ENCODE peak calls at places on chromosomes 6 and 20, in seven cellular contexts. H is tibial nerve, M is lower lobe of right lung, T is Peyer's patch, F is sigmoid colon, J is pancreas, P is HepG2. E is an unnamed sample. For H3K4me1, the result is how much of the 10 kb centered on the place peaks cover.

GRCh38 chr6:132798820-132799538 is 542 bp upstream of the SLC18B1 start:
- DNase-seq in M (peak), P (peak), J (peak), F (peak), H (peak), T (peak), E (peak)

GRCh38 chr6:152124432-152125074 is 317.1 kb downstream of the ESR1 start:
- DNase-seq in F (no peak), T (no peak), P (peak), J (no peak), H (no peak), M (no peak), E (no peak)

GRCh38 chr20:34017610-34018009 is 23.9 kb downstream of the RALY start:
- DNase-seq in T (no peak), P (no peak), J (no peak), F (no peak), M (no peak), H (no peak), E (no peak)

GRCh38 chr20:38805958-38806854 is 709 bp downstream of the PPP1R16B start:
- DNase-seq in M (peak), F (no peak), J (no peak), T (peak), H (no peak), P (no peak), E (peak)

GRCh38 chr20:58042626-58043025 is 185.8 kb downstream of the ANKRD60 start:
- DNase-seq in T (no peak), F (no peak), H (no peak), J (no peak), P (no peak), M (no peak), E (no peak)

GRCh38 chr6:108699290-108700041 is 138.7 kb downstream of the FOXO3 start:
- DNase-seq in P (no peak), M (no peak), T (no peak), H (no peak), J (no peak), F (no peak), E (no peak)

GRCh38 chr6:2578729-2579128 is 172.0 kb downstream of the MYLK4 start:
- DNase-seq in P (no peak), J (no peak), H (no peak), T (no peak), F (no peak), M (no peak), E (no peak)

GRCh38 chr20:5153152-5153467 is 26.3 kb downstream of the CDS2 start:
- DNase-seq in M (no peak), P (no peak), J (no peak), F (no peak), H (no peak), T (no peak), E (no peak)

GRCh38 chr20:4038047-4038459 is 22.7 kb upstream of the RNF24 start:
- DNase-seq in T (peak), H (peak), F (peak), M (peak), J (no peak), P (no peak), E (peak)

GRCh38 chr6:31476515-31477139 is 21.3 kb upstream of the MICB start:
- DNase-seq in F (no peak), H (no peak), M (no peak), J (no peak), T (peak), P (no peak), E (no peak)

GRCh38 chr6:138105880-138106664 is 1.1 kb downstream of the PERP start:
- DNase-seq in F (no peak), T (no peak), J (no peak), M (no peak), H (no peak), P (peak), E (no peak)

GRCh38 chr20:22288957-22289356 is 295.4 kb downstream of the FOXA2 start:
- DNase-seq in H (no peak), P (no peak), M (no peak), F (no peak), J (no peak), T (no peak), E (no peak)

GRCh38 chr6:151437401-151437800 is 14.5 kb downstream of the RMND1 start:
- DNase-seq in P (no peak), F (no peak), M (no peak), H (no peak), T (no peak), J (no peak), E (no peak)

GRCh38 chr6:46893648-46894047 is 28.1 kb downstream of the ADGRF5 start:
- DNase-seq in J (no peak), M (no peak), F (no peak), H (no peak), T (no peak), P (no peak), E (no peak)

GRCh38 chr6:142071981-142072380 is 60.7 kb upstream of the GJE1 start:
- DNase-seq in H (no peak), J (no peak), F (no peak), P (peak), T (no peak), M (no peak), E (no peak)

GRCh38 chr6:79167931-79168694 is 66.4 kb downstream of the HMGN3 start:
- DNase-seq in P (no peak), M (no peak), H (no peak), J (no peak), F (no peak), T (no peak), E (no peak)

GRCh38 chr20:24877652-24878051 is 71.4 kb upstream of the CST7 start:
- DNase-seq in P (no peak), J (no peak), H (no peak), T (no peak), M (no peak), F (no peak), E (no peak)

GRCh38 chr6:43980004-43980795 is 147.1 kb downstream of the MRPL14 start:
- DNase-seq in J (no peak), M (no peak), H (no peak), T (peak), P (no peak), F (peak), E (no peak)

GRCh38 chr6:32627831-32628230 is 9.4 kb upstream of the HLA-DQA1 start:
- DNase-seq in P (no peak), M (peak), H (no peak), F (no peak), J (no peak), T (peak), E (no peak)

GRCh38 chr20:25051386-25052155 is 6.4 kb downstream of the ACSS1 start:
- DNase-seq in T (peak), J (no peak), H (no peak), M (no peak), P (no peak), F (peak), E (peak)

GRCh38 chr6:3848380-3848779 is 793 bp upstream of the FAM50B start:
- DNase-seq in H (no peak), M (no peak), P (no peak), T (no peak), J (no peak), F (no peak), E (no peak)

GRCh38 chr6:39821014-39821738 is 29.0 kb downstream of the DAAM2 start:
- DNase-seq in M (no peak), P (no peak), H (no peak), F (no peak), J (no peak), T (no peak), E (no peak)

DNA sequence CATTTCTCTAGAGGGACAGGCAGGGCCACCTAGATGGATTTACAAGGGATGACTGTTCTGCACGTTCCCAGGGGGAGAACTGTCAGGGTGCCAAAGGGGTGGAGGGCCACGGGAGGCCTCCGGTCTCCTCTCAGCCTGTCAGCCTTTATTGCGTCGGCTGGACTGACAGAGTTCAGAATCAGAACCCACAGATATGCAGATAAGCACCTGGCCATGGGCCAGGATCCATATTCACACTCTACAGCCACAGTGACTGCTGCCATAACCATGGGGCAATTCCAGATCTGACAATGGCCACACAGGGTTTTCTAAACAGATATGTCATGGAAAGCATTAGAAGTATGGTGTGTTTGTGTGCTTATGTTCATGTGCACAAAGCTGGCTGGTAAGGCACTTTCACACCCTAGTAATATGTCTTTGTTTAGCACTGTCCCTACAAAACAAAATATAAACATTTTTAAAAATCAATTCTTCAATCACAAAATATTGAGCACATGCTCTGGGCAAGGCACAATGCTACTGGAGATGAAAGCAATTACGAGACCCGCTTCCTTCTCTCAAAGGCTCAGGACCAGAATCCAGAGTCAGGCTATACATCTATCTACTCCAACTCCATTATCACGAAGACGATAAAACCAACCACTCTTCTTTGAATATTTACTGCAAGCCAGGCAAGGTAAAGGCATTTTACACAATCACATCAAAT is 29.1 kb downstream of the TRAM2 start:
- DNase-seq in T (peak), P (peak), H (no peak), F (no peak), M (no peak), J (peak), E (peak)
- H3K4me1 ChIP-seq in T (under half), P (half or more), H (under half), F (half or more), M (half or more), J (half or more), E (half or more)

DNA sequence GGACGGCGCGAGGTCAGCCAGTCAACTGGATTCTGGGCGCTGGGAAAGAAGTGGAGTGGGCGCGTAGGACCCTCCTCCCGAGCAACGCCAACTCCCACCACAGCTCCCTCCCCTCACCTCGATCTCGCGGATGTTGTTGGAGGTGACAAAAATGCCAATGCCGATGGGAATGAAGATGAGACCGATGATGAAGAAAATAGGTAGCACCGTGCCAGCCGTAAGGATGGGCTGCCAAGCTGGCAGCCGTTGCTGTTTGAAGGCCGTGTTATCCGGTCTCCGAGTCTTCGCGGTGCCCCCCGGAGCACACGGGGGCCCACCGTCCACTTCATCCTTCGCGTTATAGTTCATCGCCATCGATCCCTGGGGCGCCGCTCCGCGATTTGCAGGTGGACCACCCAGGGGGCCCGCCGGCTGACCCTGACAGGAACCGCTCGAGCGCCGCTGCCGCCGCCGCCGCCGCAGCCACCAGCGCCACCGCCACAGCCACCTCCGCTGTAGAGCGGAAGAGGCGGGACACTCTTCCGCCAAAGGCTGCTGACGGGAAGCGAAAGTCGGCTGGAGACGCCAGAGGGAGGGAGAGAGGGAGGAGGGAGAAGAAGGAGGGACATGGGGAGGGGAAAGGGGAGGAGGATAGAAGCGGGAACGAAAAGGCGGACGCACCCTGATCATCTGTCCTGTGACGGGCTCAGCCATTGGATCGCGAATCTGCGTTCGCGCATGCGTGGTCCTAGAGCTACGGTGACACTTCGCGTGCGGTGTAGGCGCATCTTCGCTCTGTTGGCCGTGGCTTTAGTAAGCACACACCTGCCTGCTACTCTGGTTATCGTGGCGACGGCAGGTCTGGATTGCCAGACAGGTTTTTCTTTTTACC is at the start of gene TMEM30A:
- DNase-seq in J (peak), F (peak), T (peak), P (peak), M (peak), H (peak), E (peak)
- TF ChIP-seq CTCF in J (no peak), F (no peak), T (no peak), P (no peak), M (no peak), H (peak), E (no peak)

GRCh38 chr6:140811642-140812041 is 1321.1 kb upstream of the GJE1 start:
- DNase-seq in T (no peak), P (no peak), H (no peak), F (no peak), M (no peak), J (no peak), E (no peak)
- H3K4me3 ChIP-seq in T (no peak), P (no peak), H (no peak), F (no peak), M (no peak), J (no peak), E (no peak)

GRCh38 chr20:63534427-63534830 is 2.7 kb downstream of the PTK6 start:
- DNase-seq in H (no peak), J (no peak), P (no peak), T (no peak), M (peak), F (no peak), E (peak)
- H3K4me1 ChIP-seq in H (under half), J (under half), P (under half), T (under half), M (under half), F (under half), E (under half)